ENCODE peak calls at places on chromosomes 4 and X, in nine cellular contexts. X, G, F, K, T, D, J, H and W are unnamed samples.

GRCh38 chr4:148447672-148448071 is 5.5 kb upstream of the NR3C2 start:
- DNase-seq in X (peak), G (no peak), F (no peak), K (peak), T (no peak), D (no peak), J (no peak), H (no peak), W (no peak)

GRCh38 chrX:133741303-133741702 is 244.1 kb downstream of the GPC3 start:
- DNase-seq in X (no peak), G (no peak), F (no peak), K (no peak), T (no peak), D (no peak), J (no peak), H (no peak), W (no peak)

GRCh38 chr4:11436673-11437072 is 8.0 kb upstream of the HS3ST1 start:
- DNase-seq in X (no peak), G (no peak), F (no peak), K (no peak), T (no peak), D (no peak), J (peak), H (no peak), W (no peak)

GRCh38 chr4:14916554-14917304 is 85.6 kb upstream of the CPEB2 start:
- DNase-seq in X (peak), G (no peak), F (no peak), K (peak), T (no peak), D (no peak), J (peak), H (no peak), W (peak)

GRCh38 chr4:82748176-82748575 is 50.4 kb downstream of the SCD5 start:
- DNase-seq in X (no peak), G (no peak), F (no peak), K (no peak), T (no peak), D (no peak), J (peak), H (no peak), W (no peak)

GRCh38 chr4:145920205-145920604 is 18.4 kb downstream of the ZNF827 start:
- DNase-seq in X (peak), G (no peak), F (no peak), K (peak), T (no peak), D (no peak), J (no peak), H (no peak), W (no peak)

GRCh38 chr4:20043992-20044391 is 207.7 kb upstream of the SLIT2 start:
- DNase-seq in X (no peak), G (no peak), F (no peak), K (peak), T (no peak), D (no peak), J (no peak), H (no peak), W (no peak)

GRCh38 chr4:70315928-70316327 is 18.9 kb upstream of the CABS1 start:
- DNase-seq in X (no peak), G (no peak), F (no peak), K (no peak), T (no peak), D (no peak), J (no peak), H (no peak), W (no peak)

GRCh38 chr4:77126844-77127614 is 30.0 kb upstream of the CCNG2 start:
- DNase-seq in X (no peak), G (no peak), F (no peak), K (no peak), T (no peak), D (no peak), J (no peak), H (no peak), W (no peak)